ENCODE peak calls at places on chromosomes 4 and X, in ten cellular contexts. X is esophagus muscularis mucosa, W is GM20000, S is cardiac fibroblast, Y is AG09319, M is NB4, U is fibroblast of pulmonary artery, G is GM10248, V is coronary artery, E is endothelial cell. N is an unnamed sample.

GRCh38 chr4:113884655-113885054 is 94.8 kb downstream of the ARSJ start:
- DNase-seq in X (no peak), V (no peak), U (no peak), M (no peak), W (no peak), E (no peak), Y (no peak), G (no peak), S (no peak), N (no peak)

GRCh38 chr4:2933566-2934076 is 29.6 kb downstream of the NOP14 start:
- DNase-seq in X (no peak), V (peak; percentile 79), W (no peak), S (no peak), Y (no peak), G (no peak), U (no peak), M (no peak), E (no peak), N (no peak)

GRCh38 chr4:128521634-128522253 is 234.1 kb upstream of the PGRMC2 start:
- DNase-seq in X (no peak), Y (no peak), E (no peak), V (no peak), U (peak; percentile 74), G (no peak), M (no peak), W (no peak), S (peak; percentile 69), N (no peak)

GRCh38 chr4:86356425-86356824 is 3.4 kb downstream of the MAPK10 start:
- DNase-seq in V (no peak), X (no peak), S (no peak), G (no peak), Y (no peak), W (no peak), U (no peak), M (no peak), E (no peak), N (no peak)

GRCh38 chrX:22969416-22969815 is 30.3 kb upstream of the DDX53 start:
- DNase-seq in W (no peak), E (no peak), S (peak; percentile 67), Y (no peak), V (no peak), X (no peak), G (no peak), U (peak; percentile 28), M (no peak), N (no peak)

GRCh38 chrX:152137771-152138387 is 498 bp downstream of the MAGEA10 start:
- DNase-seq in V (no peak), G (no peak), E (no peak), S (no peak), U (no peak), W (no peak), Y (no peak), M (no peak), X (no peak), N (no peak)

GRCh38 chr4:96305030-96305429 is 465.1 kb downstream of the PDHA2 start:
- DNase-seq in S (no peak), M (no peak), E (no peak), U (no peak), W (no peak), V (no peak), Y (no peak), X (no peak), G (no peak), N (no peak)

GRCh38 chr4:122224348-122224747 is 72.2 kb downstream of the BLTP1 start:
- DNase-seq in E (peak; percentile 40), G (no peak), V (no peak), X (no peak), M (no peak), W (no peak), Y (no peak), U (peak; percentile 27), S (peak; percentile 12), N (no peak)

GRCh38 chr4:127518022-127518421 is 114.7 kb upstream of the INTU start:
- DNase-seq in S (no peak), X (no peak), G (no peak), E (no peak), V (no peak), U (no peak), M (no peak), W (no peak), Y (no peak), N (no peak)

GRCh38 chr4:11483076-11483475 is 54.4 kb upstream of the HS3ST1 start:
- DNase-seq in U (peak; percentile 39), E (no peak), W (no peak), V (no peak), S (no peak), G (no peak), M (peak; percentile 81), X (no peak), Y (no peak), N (no peak)

GRCh38 chrX:110172215-110172614 is 145.7 kb downstream of the AMMECR1 start:
- DNase-seq in G (peak; percentile 79), X (no peak), V (no peak), U (no peak), Y (no peak), W (peak; percentile 64), E (no peak), M (peak; percentile 8), S (no peak), N (no peak)

GRCh38 chr4:151287409-151287808 is 10.4 kb downstream of the PRSS48 start:
- DNase-seq in Y (no peak), S (no peak), M (no peak), U (no peak), X (no peak), W (no peak), G (no peak), V (no peak), E (no peak), N (no peak)

GRCh38 chrX:111360839-111361238 is 51.2 kb downstream of the DCX start:
- DNase-seq in E (no peak), G (no peak), V (no peak), S (no peak), M (no peak), Y (no peak), U (no peak), X (no peak), W (no peak), N (no peak)

GRCh38 chrX:19579485-19579884 is 64.2 kb upstream of the MAP3K15 start:
- DNase-seq in G (no peak), S (peak; percentile 54), E (no peak), W (no peak), Y (no peak), M (no peak), U (peak; percentile 71), X (no peak), V (no peak), N (no peak)

GRCh38 chrX:152900937-152901445 is 3.1 kb downstream of the ZNF185 start:
- DNase-seq in V (no peak), Y (no peak), G (no peak), M (no peak), U (no peak), S (no peak), W (no peak), X (no peak), E (no peak), N (no peak)

GRCh38 chrX:38891641-38892413 is 90.6 kb downstream of the MID1IP1 start:
- DNase-seq in M (no peak), E (no peak), U (peak; percentile 11), G (peak; percentile 35), V (no peak), Y (no peak), S (no peak), W (peak; percentile 25), X (no peak), N (no peak)

GRCh38 chrX:11929476-11929875 is 171.4 kb downstream of the MSL3 start:
- DNase-seq in V (no peak), X (no peak), M (no peak), U (peak; percentile 33), Y (no peak), S (no peak), G (no peak), W (no peak), E (no peak), N (no peak)

GRCh38 chr4:6574747-6575502 is at the start of gene MAN2B2:
- DNase-seq in M (peak; percentile 89), X (peak; percentile 94), S (peak; percentile 82), W (peak; percentile 98), V (peak; percentile 92), G (peak; percentile 97), E (peak; percentile 88), U (peak; percentile 72), Y (peak; percentile 31), N (peak; percentile 88)
- TF ChIP-seq CTCF in M (peak; percentile 6), X (no peak), S (no peak), W (no peak), V (no peak), G (no peak), E (peak; percentile 15), U (no peak), Y (no peak), N (peak; percentile 48)

DNA sequence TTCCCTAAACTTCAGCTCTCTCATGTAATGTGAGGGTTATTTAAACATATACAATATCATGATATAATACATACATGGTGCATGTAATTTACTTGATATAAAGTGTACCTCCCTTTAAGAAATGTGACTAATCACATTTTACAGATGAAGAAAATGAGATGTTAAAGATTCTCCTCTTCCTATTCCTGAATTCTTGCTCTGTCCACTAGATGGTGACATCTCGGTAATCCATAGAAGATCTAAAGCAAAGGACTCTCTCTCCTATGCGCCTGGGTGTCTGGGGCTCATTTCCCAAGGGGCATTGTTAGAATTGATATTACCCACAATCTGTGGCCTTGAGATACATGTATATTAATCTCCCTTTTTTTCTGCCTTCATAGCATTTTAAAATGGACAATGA is 804.9 kb downstream of the RAB28 start:
- DNase-seq in G (peak; percentile 2), V (no peak), S (peak; percentile 3), M (peak; percentile 33), E (no peak), X (no peak), Y (no peak), W (peak; percentile 5), U (peak; percentile 8), N (no peak)
- TF ChIP-seq CTCF in G (no peak), V (no peak), S (peak; percentile 23), M (peak; percentile 61), E (peak; percentile 24), X (no peak), Y (no peak), W (no peak), U (peak; percentile 46), N (peak; percentile 45)

GRCh38 chr4:8283631-8284121 is 14.1 kb downstream of the HTRA3 start:
- DNase-seq in X (no peak), S (no peak), W (no peak), Y (no peak), V (no peak), E (no peak), G (no peak), M (no peak), U (no peak), N (no peak)
- TF ChIP-seq CTCF in X (no peak), S (no peak), W (no peak), Y (no peak), V (no peak), E (no peak), G (no peak), M (no peak), U (no peak), N (no peak)

DNA sequence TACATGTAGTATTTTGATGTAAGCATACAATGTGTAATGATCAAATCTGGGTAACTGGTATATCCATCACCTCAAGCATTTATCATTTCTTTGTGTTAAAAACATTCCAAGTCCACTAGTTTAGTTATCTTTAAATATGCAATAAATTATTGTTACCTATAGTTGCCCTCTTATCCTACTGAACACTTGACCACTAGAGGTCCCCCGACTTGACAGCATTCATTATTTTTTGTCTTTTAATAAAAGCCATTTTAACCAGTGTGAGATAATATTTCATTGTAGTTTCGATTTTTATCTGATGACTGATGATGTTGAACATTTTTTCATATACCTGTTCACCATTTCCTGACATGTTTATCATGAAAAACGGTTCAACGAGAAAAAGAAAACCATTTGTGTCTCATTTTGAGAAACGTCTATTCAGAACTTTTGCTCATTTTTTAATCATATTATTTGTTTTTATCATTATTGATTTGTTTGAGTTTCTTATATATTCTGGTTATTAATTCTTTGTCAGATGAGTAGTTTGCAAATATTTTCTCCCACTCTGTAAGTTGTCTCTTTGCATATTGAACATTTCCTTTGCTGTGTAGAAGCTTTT is 199.0 kb upstream of the CXXC4 start:
- DNase-seq in X (no peak), M (peak; percentile 22), Y (no peak), W (no peak), G (no peak), U (peak; percentile 34), V (no peak), S (peak; percentile 12), E (no peak), N (no peak)
- TF ChIP-seq CTCF in X (peak; percentile 32), M (peak; percentile 27), Y (no peak), W (peak; percentile 4), G (no peak), U (peak; percentile 44), V (no peak), S (peak; percentile 29), E (peak; percentile 28), N (peak; percentile 28)